ENCODE peak calls at places on chromosomes 4 and X, in nine cellular contexts. U is tibial nerve, R is stomach, H is HepG2, Q is H1, P is ovary, B is SK-N-SH, E is A549, Y is upper lobe of left lung. I is an unnamed sample.

GRCh38 chr4:139557506-139558110 is 1.6 kb upstream of the SETD7 start:
- DNase-seq in U (no peak), R (peak; percentile 77), H (no peak), Q (no peak), P (no peak), B (no peak), E (no peak), Y (peak; percentile 62), I (no peak)

GRCh38 chr4:127533028-127533700 is 99.6 kb upstream of the INTU start:
- DNase-seq in U (peak; percentile 27), R (peak; percentile 83), H (no peak), Q (no peak), P (peak; percentile 41), B (no peak), E (no peak), Y (peak; percentile 24), I (no peak)

GRCh38 chrX:65985922-65986588 is 53.8 kb downstream of the VSIG4 start:
- DNase-seq in U (no peak), R (no peak), H (peak; percentile 18), Q (no peak), P (no peak), B (peak; percentile 15), E (peak; percentile 50), Y (peak; percentile 32), I (no peak)

GRCh38 chrX:15343075-15343476 is 7.8 kb upstream of the PIGA start:
- DNase-seq in U (no peak), R (no peak), H (no peak), Q (no peak), P (no peak), B (no peak), E (peak; percentile 84), Y (peak; percentile 39), I (no peak)

GRCh38 chr4:38857354-38858096 is 908 bp upstream of the TLR6 start:
- DNase-seq in U (no peak), R (no peak), H (no peak), Q (no peak), P (no peak), B (no peak), E (peak; percentile 88), Y (peak; percentile 63), I (peak; percentile 76)

GRCh38 chr4:147833254-147833653 is 101.4 kb downstream of the ARHGAP10 start:
- DNase-seq in U (no peak), R (no peak), H (no peak), Q (no peak), P (no peak), B (no peak), E (no peak), Y (no peak), I (no peak)

GRCh38 chr4:40486534-40486933 is 143.1 kb downstream of the RBM47 start:
- DNase-seq in U (no peak), R (no peak), H (no peak), Q (no peak), P (no peak), B (no peak), E (peak; percentile 52), Y (no peak), I (no peak)

GRCh38 chr4:188992706-188993105 is 853.5 kb downstream of the TRIML1 start:
- DNase-seq in U (no peak), R (no peak), H (no peak), Q (no peak), P (no peak), B (no peak), E (no peak), Y (no peak), I (no peak)

GRCh38 chr4:158913766-158914165 is 144.9 kb downstream of the FNIP2 start:
- DNase-seq in U (no peak), R (no peak), H (no peak), Q (no peak), P (no peak), B (no peak), E (no peak), Y (no peak), I (no peak)

GRCh38 chr4:40238008-40238699 is 41.3 kb downstream of the RHOH start:
- DNase-seq in U (no peak), R (no peak), H (no peak), Q (no peak), P (no peak), B (no peak), E (no peak), Y (no peak), I (no peak)

GRCh38 chr4:26858947-26859401 is 1.7 kb upstream of the STIM2 start:
- DNase-seq in U (no peak), R (no peak), H (no peak), Q (no peak), P (no peak), B (no peak), E (no peak), Y (peak; percentile 30), I (no peak)

GRCh38 chr4:184420402-184420801 is 53.9 kb downstream of the IRF2 start:
- DNase-seq in U (no peak), R (no peak), H (no peak), Q (no peak), P (no peak), B (no peak), E (no peak), Y (no peak), I (no peak)

GRCh38 chr4:169212981-169213380 is 57.8 kb downstream of the SH3RF1 start:
- DNase-seq in U (no peak), R (no peak), H (no peak), Q (no peak), P (no peak), B (no peak), E (no peak), Y (no peak), I (no peak)

GRCh38 chr4:37555324-37555723 is 130.9 kb downstream of the RELL1 start:
- DNase-seq in U (no peak), R (no peak), H (no peak), Q (no peak), P (no peak), B (no peak), E (peak; percentile 14), Y (no peak), I (no peak)

GRCh38 chr4:97073194-97073593 is 1070.1 kb downstream of the STPG2 start:
- DNase-seq in U (no peak), R (no peak), H (no peak), Q (no peak), P (no peak), B (no peak), E (no peak), Y (no peak), I (no peak)

GRCh38 chrX:40170830-40171512 is 73.2 kb upstream of the BCOR start:
- DNase-seq in U (no peak), R (no peak), H (no peak), Q (peak; percentile 42), P (no peak), B (no peak), E (no peak), Y (no peak), I (no peak)
- TF ChIP-seq EP300 in U (no peak), R (no peak), H (no peak), Q (no peak), P (no peak), B (no peak), E (no peak), Y (no peak), I (no peak)

GRCh38 chrX:48919947-48920712 is 1.3 kb upstream of the PIM2 start:
- DNase-seq in U (no peak), R (no peak), H (no peak), Q (no peak), P (no peak), B (no peak), E (no peak), Y (no peak), I (no peak)

GRCh38 chrX:48918644-48919340 is at the start of gene PIM2:
- DNase-seq in U (peak; percentile 75), R (peak; percentile 94), H (peak; percentile 90), Q (peak; percentile 82), P (peak; percentile 86), B (peak; percentile 93), E (peak; percentile 87), Y (peak; percentile 93), I (peak; percentile 93)

GRCh38 chrX:48919360-48919821 is 567 bp upstream of the PIM2 start:
- DNase-seq in U (no peak), R (no peak), H (no peak), Q (peak; percentile 56), P (no peak), B (peak; percentile 54), E (no peak), Y (peak; percentile 54), I (no peak)

GRCh38 chrX:48917139-48917980 is 1.5 kb downstream of the PIM2 start:
- DNase-seq in U (peak; percentile 84), R (peak; percentile 92), H (peak; percentile 88), Q (peak; percentile 80), P (peak; percentile 90), B (peak; percentile 94), E (peak; percentile 92), Y (peak; percentile 93), I (peak; percentile 93)

GRCh38 chrX:48918303-48918643 is 551 bp downstream of the PIM2 start:
- DNase-seq in U (no peak), R (no peak), H (no peak), Q (no peak), P (no peak), B (no peak), E (no peak), Y (no peak), I (no peak)
- H3K27ac ChIP-seq in U (peak overlapping the region; percentile 90), R (peak overlapping the region; percentile 74), H (peak overlapping the region; percentile 68), Q (peak overlapping the region; percentile 81), P (no peak overlapping the region), B (no peak overlapping the region), E (peak overlapping the region; percentile 92), Y (peak overlapping the region; percentile 83), I (peak overlapping the region; percentile 81)

GRCh38 chrX:38675856-38676255 is 114.5 kb downstream of the TSPAN7 start:
- DNase-seq in U (no peak), R (no peak), H (no peak), Q (no peak), P (no peak), B (no peak), E (no peak), Y (no peak), I (no peak)
- TF ChIP-seq EP300 in U (no peak), R (no peak), H (no peak), Q (no peak), P (no peak), B (no peak), E (no peak), Y (no peak), I (no peak)

GRCh38 chrX:1481636-1482529 is 29.2 kb upstream of the ASMTL start:
- DNase-seq in U (no peak), R (peak; percentile 57), H (peak; percentile 95), Q (no peak), P (no peak), B (no peak), E (peak; percentile 87), Y (peak; percentile 77), I (peak; percentile 81)

GRCh38 chrX:1477801-1478458 is 25.2 kb upstream of the ASMTL start:
- DNase-seq in U (no peak), R (no peak), H (no peak), Q (peak; percentile 16), P (no peak), B (no peak), E (no peak), Y (no peak), I (no peak)

GRCh38 chrX:1476682-1477081 is 24.0 kb upstream of the ASMTL start:
- DNase-seq in U (no peak), R (no peak), H (no peak), Q (peak; percentile 7), P (no peak), B (no peak), E (no peak), Y (no peak), I (no peak)

GRCh38 chrX:1477229-1477628 is 24.5 kb upstream of the ASMTL start:
- DNase-seq in U (no peak), R (no peak), H (no peak), Q (no peak), P (no peak), B (no peak), E (no peak), Y (no peak), I (no peak)

GRCh38 chrX:1480082-1480785 is 27.5 kb upstream of the ASMTL start:
- DNase-seq in U (no peak), R (no peak), H (no peak), Q (peak; percentile 17), P (no peak), B (no peak), E (no peak), Y (no peak), I (peak; percentile 17)
- H3K27ac ChIP-seq in U (no peak overlapping the region), R (no peak overlapping the region), H (no peak overlapping the region), Q (no peak overlapping the region), P (no peak overlapping the region), B (no peak overlapping the region), E (peak overlapping the region; percentile 24), Y (no peak overlapping the region), I (no peak overlapping the region)